ENCODE peak calls at places on chromosomes 2 and 18, in nine cellular contexts. One of them, this sample, is unnamed. For H3K36me3, the result is how much of the 10 kb centered on the place peaks cover.

GRCh38 chr2:217396165-217396564 is 536.3 kb upstream of the TNP1 start:
- DNase-seq in endothelial cell of umbilical vein: no peak
- DNase-seq in Peyer's patch: no peak
- DNase-seq in fibroblast of lung: peak
- DNase-seq in psoas muscle: no peak
- DNase-seq in tibial artery: no peak
- DNase-seq in heart right ventricle: no peak
- DNase-seq in suprapubic skin: no peak
- DNase-seq in heart left ventricle: no peak
- DNase-seq in this sample: no peak

GRCh38 chr2:43092520-43093179 is 133.8 kb downstream of the ZFP36L2 start:
- DNase-seq in endothelial cell of umbilical vein: no peak
- DNase-seq in Peyer's patch: no peak
- DNase-seq in fibroblast of lung: no peak
- DNase-seq in psoas muscle: no peak
- DNase-seq in tibial artery: peak
- DNase-seq in heart right ventricle: no peak
- DNase-seq in suprapubic skin: no peak
- DNase-seq in heart left ventricle: no peak
- DNase-seq in this sample: no peak

GRCh38 chr2:26196683-26197418 is 24.0 kb downstream of the GAREM2 start:
- DNase-seq in endothelial cell of umbilical vein: peak
- DNase-seq in Peyer's patch: no peak
- DNase-seq in fibroblast of lung: no peak
- DNase-seq in psoas muscle: no peak
- DNase-seq in tibial artery: no peak
- DNase-seq in heart right ventricle: no peak
- DNase-seq in suprapubic skin: no peak
- DNase-seq in heart left ventricle: no peak
- DNase-seq in this sample: no peak

GRCh38 chr2:26411419-26411818 is 9.7 kb downstream of the DRC1 start:
- DNase-seq in endothelial cell of umbilical vein: no peak
- DNase-seq in Peyer's patch: no peak
- DNase-seq in fibroblast of lung: no peak
- DNase-seq in psoas muscle: no peak
- DNase-seq in tibial artery: no peak
- DNase-seq in heart right ventricle: no peak
- DNase-seq in suprapubic skin: no peak
- DNase-seq in heart left ventricle: no peak
- DNase-seq in this sample: no peak

GRCh38 chr2:98483257-98483861 is 38.7 kb downstream of the INPP4A start:
- DNase-seq in endothelial cell of umbilical vein: no peak
- DNase-seq in Peyer's patch: peak
- DNase-seq in fibroblast of lung: no peak
- DNase-seq in psoas muscle: no peak
- DNase-seq in tibial artery: peak
- DNase-seq in heart right ventricle: no peak
- DNase-seq in suprapubic skin: peak
- DNase-seq in heart left ventricle: no peak
- DNase-seq in this sample: no peak

GRCh38 chr2:64799592-64800252 is 146.0 kb upstream of the SERTAD2 start:
- DNase-seq in endothelial cell of umbilical vein: no peak
- DNase-seq in Peyer's patch: no peak
- DNase-seq in fibroblast of lung: no peak
- DNase-seq in psoas muscle: no peak
- DNase-seq in tibial artery: no peak
- DNase-seq in heart right ventricle: no peak
- DNase-seq in suprapubic skin: no peak
- DNase-seq in heart left ventricle: no peak
- DNase-seq in this sample: no peak

GRCh38 chr2:3645745-3646389 is 12.1 kb upstream of the ALLC start:
- DNase-seq in endothelial cell of umbilical vein: no peak
- DNase-seq in Peyer's patch: no peak
- DNase-seq in fibroblast of lung: no peak
- DNase-seq in psoas muscle: no peak
- DNase-seq in tibial artery: peak
- DNase-seq in heart right ventricle: no peak
- DNase-seq in suprapubic skin: peak
- DNase-seq in heart left ventricle: peak
- DNase-seq in this sample: no peak

GRCh38 chr2:77588438-77588837 is 66.3 kb upstream of the LRRTM4 start:
- DNase-seq in endothelial cell of umbilical vein: no peak
- DNase-seq in Peyer's patch: no peak
- DNase-seq in fibroblast of lung: no peak
- DNase-seq in psoas muscle: no peak
- DNase-seq in tibial artery: no peak
- DNase-seq in heart right ventricle: no peak
- DNase-seq in suprapubic skin: no peak
- DNase-seq in heart left ventricle: no peak
- DNase-seq in this sample: no peak

GRCh38 chr2:150188801-150189200 is 298.7 kb downstream of the RND3 start:
- DNase-seq in endothelial cell of umbilical vein: no peak
- DNase-seq in Peyer's patch: no peak
- DNase-seq in fibroblast of lung: no peak
- DNase-seq in psoas muscle: no peak
- DNase-seq in tibial artery: no peak
- DNase-seq in heart right ventricle: no peak
- DNase-seq in suprapubic skin: no peak
- DNase-seq in heart left ventricle: no peak
- DNase-seq in this sample: no peak

GRCh38 chr2:174120346-174120745 is 128.0 kb downstream of the OLA1 start:
- DNase-seq in endothelial cell of umbilical vein: peak
- DNase-seq in Peyer's patch: no peak
- DNase-seq in fibroblast of lung: peak
- DNase-seq in psoas muscle: no peak
- DNase-seq in tibial artery: no peak
- DNase-seq in heart right ventricle: no peak
- DNase-seq in suprapubic skin: no peak
- DNase-seq in heart left ventricle: no peak
- DNase-seq in this sample: no peak

GRCh38 chr2:141041281-141041680 is 1089.5 kb downstream of the LRP1B start:
- DNase-seq in endothelial cell of umbilical vein: peak
- DNase-seq in Peyer's patch: no peak
- DNase-seq in fibroblast of lung: peak
- DNase-seq in psoas muscle: no peak
- DNase-seq in tibial artery: no peak
- DNase-seq in heart right ventricle: no peak
- DNase-seq in suprapubic skin: no peak
- DNase-seq in heart left ventricle: no peak
- DNase-seq in this sample: no peak

GRCh38 chr2:181523756-181524155 is 66.6 kb downstream of the ITGA4 start:
- DNase-seq in endothelial cell of umbilical vein: no peak
- DNase-seq in Peyer's patch: no peak
- DNase-seq in fibroblast of lung: no peak
- DNase-seq in psoas muscle: no peak
- DNase-seq in tibial artery: no peak
- DNase-seq in heart right ventricle: no peak
- DNase-seq in suprapubic skin: no peak
- DNase-seq in heart left ventricle: no peak
- DNase-seq in this sample: no peak

GRCh38 chr2:227728035-227728434 is at the start of gene SCYGR7:
- DNase-seq in endothelial cell of umbilical vein: no peak
- DNase-seq in Peyer's patch: no peak
- DNase-seq in fibroblast of lung: no peak
- DNase-seq in psoas muscle: no peak
- DNase-seq in tibial artery: no peak
- DNase-seq in heart right ventricle: no peak
- DNase-seq in suprapubic skin: no peak
- DNase-seq in heart left ventricle: no peak
- DNase-seq in this sample: no peak

GRCh38 chr2:38277245-38278119 is 99.6 kb downstream of the ATL2 start:
- DNase-seq in endothelial cell of umbilical vein: no peak
- DNase-seq in Peyer's patch: no peak
- DNase-seq in fibroblast of lung: peak
- DNase-seq in psoas muscle: no peak
- DNase-seq in tibial artery: no peak
- DNase-seq in heart right ventricle: no peak
- DNase-seq in suprapubic skin: no peak
- DNase-seq in heart left ventricle: no peak
- DNase-seq in this sample: no peak

GRCh38 chr2:18625563-18625962 is 36.2 kb upstream of the NT5C1B start:
- DNase-seq in endothelial cell of umbilical vein: no peak
- DNase-seq in Peyer's patch: no peak
- DNase-seq in fibroblast of lung: no peak
- DNase-seq in psoas muscle: no peak
- DNase-seq in tibial artery: no peak
- DNase-seq in heart right ventricle: no peak
- DNase-seq in suprapubic skin: no peak
- DNase-seq in heart left ventricle: no peak
- DNase-seq in this sample: no peak

GRCh38 chr2:12514631-12515437 is 201.9 kb upstream of the TRIB2 start:
- DNase-seq in endothelial cell of umbilical vein: no peak
- DNase-seq in Peyer's patch: no peak
- DNase-seq in fibroblast of lung: no peak
- DNase-seq in psoas muscle: no peak
- DNase-seq in tibial artery: no peak
- DNase-seq in heart right ventricle: no peak
- DNase-seq in suprapubic skin: no peak
- DNase-seq in heart left ventricle: no peak
- DNase-seq in this sample: no peak

GRCh38 chr2:150051004-150051403 is 436.5 kb downstream of the RND3 start:
- DNase-seq in endothelial cell of umbilical vein: no peak
- DNase-seq in Peyer's patch: no peak
- DNase-seq in fibroblast of lung: no peak
- DNase-seq in psoas muscle: no peak
- DNase-seq in tibial artery: no peak
- DNase-seq in heart right ventricle: no peak
- DNase-seq in suprapubic skin: no peak
- DNase-seq in heart left ventricle: no peak
- DNase-seq in this sample: no peak

GRCh38 chr2:229408356-229408755 is 137.3 kb upstream of the PID1 start:
- DNase-seq in endothelial cell of umbilical vein: peak
- DNase-seq in Peyer's patch: peak
- DNase-seq in fibroblast of lung: peak
- DNase-seq in psoas muscle: peak
- DNase-seq in tibial artery: peak
- DNase-seq in heart right ventricle: no peak
- DNase-seq in suprapubic skin: peak
- DNase-seq in heart left ventricle: no peak
- DNase-seq in this sample: no peak

GRCh38 chr2:64737547-64737946 is 83.8 kb upstream of the SERTAD2 start:
- DNase-seq in endothelial cell of umbilical vein: no peak
- DNase-seq in Peyer's patch: no peak
- DNase-seq in fibroblast of lung: peak
- DNase-seq in psoas muscle: no peak
- DNase-seq in tibial artery: no peak
- DNase-seq in heart right ventricle: no peak
- DNase-seq in suprapubic skin: no peak
- DNase-seq in heart left ventricle: no peak
- DNase-seq in this sample: no peak

GRCh38 chr2:128941676-128942075 is 623.0 kb upstream of the HS6ST1 start:
- DNase-seq in endothelial cell of umbilical vein: no peak
- DNase-seq in Peyer's patch: no peak
- DNase-seq in fibroblast of lung: no peak
- DNase-seq in psoas muscle: no peak
- DNase-seq in tibial artery: no peak
- DNase-seq in heart right ventricle: no peak
- DNase-seq in suprapubic skin: no peak
- DNase-seq in heart left ventricle: no peak
- DNase-seq in this sample: no peak

GRCh38 chr2:191836853-191837769 is 9.8 kb downstream of the CAVIN2 start:
- DNase-seq in endothelial cell of umbilical vein: peak
- DNase-seq in Peyer's patch: no peak
- DNase-seq in fibroblast of lung: no peak
- DNase-seq in psoas muscle: no peak
- DNase-seq in tibial artery: no peak
- DNase-seq in heart right ventricle: no peak
- DNase-seq in suprapubic skin: no peak
- DNase-seq in heart left ventricle: peak
- DNase-seq in this sample: no peak
- H3K36me3 ChIP-seq in endothelial cell of umbilical vein: under half
- H3K36me3 ChIP-seq in Peyer's patch: under half
- H3K36me3 ChIP-seq in fibroblast of lung: under half
- H3K36me3 ChIP-seq in psoas muscle: under half
- H3K36me3 ChIP-seq in tibial artery: under half
- H3K36me3 ChIP-seq in heart right ventricle: under half
- H3K36me3 ChIP-seq in suprapubic skin: under half
- H3K36me3 ChIP-seq in heart left ventricle: under half
- H3K36me3 ChIP-seq in this sample: under half

DNA sequence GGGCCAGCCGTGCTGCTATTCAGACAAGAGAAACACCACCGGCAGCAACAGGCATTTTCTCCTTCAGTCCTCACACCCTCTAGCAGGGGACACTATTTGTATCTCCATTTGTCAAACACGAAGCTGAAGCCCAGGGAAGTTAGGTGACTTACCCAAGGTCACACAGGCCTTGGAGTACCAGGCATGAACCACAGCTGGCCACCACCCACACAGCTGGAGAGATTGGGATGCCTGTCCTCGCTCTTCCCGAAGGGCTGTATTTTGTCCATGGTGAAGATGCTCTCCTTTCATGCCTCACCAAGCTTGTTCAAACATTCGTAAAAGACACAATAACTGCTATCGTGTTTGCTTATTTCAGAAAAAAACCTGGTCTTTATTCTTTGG is 182.7 kb downstream of the INHBB start:
- DNase-seq in endothelial cell of umbilical vein: no peak
- DNase-seq in Peyer's patch: no peak
- DNase-seq in fibroblast of lung: no peak
- DNase-seq in psoas muscle: no peak
- DNase-seq in tibial artery: no peak
- DNase-seq in heart right ventricle: no peak
- DNase-seq in suprapubic skin: no peak
- DNase-seq in heart left ventricle: peak
- DNase-seq in this sample: no peak
- H3K4me3 ChIP-seq in endothelial cell of umbilical vein: no peak
- H3K4me3 ChIP-seq in Peyer's patch: no peak
- H3K4me3 ChIP-seq in fibroblast of lung: no peak
- H3K4me3 ChIP-seq in psoas muscle: no peak
- H3K4me3 ChIP-seq in tibial artery: no peak
- H3K4me3 ChIP-seq in heart right ventricle: no peak
- H3K4me3 ChIP-seq in suprapubic skin: no peak
- H3K4me3 ChIP-seq in heart left ventricle: no peak
- H3K4me3 ChIP-seq in this sample: no peak

DNA sequence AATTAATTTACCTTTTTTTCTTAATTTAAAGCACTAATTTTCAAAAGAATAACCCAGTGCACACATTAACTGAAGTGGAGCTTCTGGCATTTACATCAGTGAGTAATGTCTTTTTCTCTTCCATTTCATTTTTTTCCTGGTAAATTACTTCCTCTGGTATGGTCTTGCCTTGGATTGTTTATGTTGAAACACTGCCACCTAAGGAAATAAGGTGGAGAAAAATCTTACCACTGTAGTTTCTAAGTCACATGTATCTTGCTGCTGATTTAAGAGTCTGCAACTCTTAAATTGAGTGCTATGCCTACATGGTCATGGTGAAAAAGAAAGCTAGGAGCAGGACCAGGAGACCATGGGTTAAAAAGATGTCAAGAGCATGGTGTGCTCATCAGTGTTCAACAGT is 51.0 kb downstream of the TTC27 start:
- DNase-seq in endothelial cell of umbilical vein: peak
- DNase-seq in Peyer's patch: no peak
- DNase-seq in fibroblast of lung: peak
- DNase-seq in psoas muscle: no peak
- DNase-seq in tibial artery: no peak
- DNase-seq in heart right ventricle: no peak
- DNase-seq in suprapubic skin: no peak
- DNase-seq in heart left ventricle: no peak
- DNase-seq in this sample: no peak
- H3K36me3 ChIP-seq in endothelial cell of umbilical vein: under half
- H3K36me3 ChIP-seq in Peyer's patch: under half
- H3K36me3 ChIP-seq in fibroblast of lung: under half
- H3K36me3 ChIP-seq in psoas muscle: under half
- H3K36me3 ChIP-seq in tibial artery: under half
- H3K36me3 ChIP-seq in heart right ventricle: under half
- H3K36me3 ChIP-seq in suprapubic skin: under half
- H3K36me3 ChIP-seq in heart left ventricle: under half
- H3K36me3 ChIP-seq in this sample: half or more

GRCh38 chr18:57780318-57781127 is 22.6 kb downstream of the ATP8B1 start:
- DNase-seq in endothelial cell of umbilical vein: peak
- DNase-seq in Peyer's patch: no peak
- DNase-seq in fibroblast of lung: peak
- DNase-seq in psoas muscle: no peak
- DNase-seq in tibial artery: no peak
- DNase-seq in heart right ventricle: no peak
- DNase-seq in suprapubic skin: no peak
- DNase-seq in heart left ventricle: no peak
- DNase-seq in this sample: no peak
- H3K4me3 ChIP-seq in endothelial cell of umbilical vein: peak
- H3K4me3 ChIP-seq in Peyer's patch: no peak
- H3K4me3 ChIP-seq in fibroblast of lung: peak
- H3K4me3 ChIP-seq in psoas muscle: no peak
- H3K4me3 ChIP-seq in tibial artery: no peak
- H3K4me3 ChIP-seq in heart right ventricle: peak
- H3K4me3 ChIP-seq in suprapubic skin: no peak
- H3K4me3 ChIP-seq in heart left ventricle: no peak
- H3K4me3 ChIP-seq in this sample: peak

This sample was measured in left ventricle myocardium inferior.